ENCODE peak calls at places on chromosomes 2 and 18, in ten cellular contexts. W is left lung; O is neural progenitor cell; A is stomach; N is fibroblast of lung; K is left ventricle myocardium inferior; D is right lobe of liver; G is lung; H is HepG2; L is CD8-positive, alpha-beta T cell. Z is an unnamed sample.

GRCh38 chr2:191030521-191031154 is 16.7 kb upstream of the STAT1 start:
- DNase-seq in W (no peak), O (peak; percentile 67), A (no peak), N (peak; percentile 45), K (no peak), D (no peak), G (no peak), H (peak; percentile 52), L (no peak), Z (no peak)

GRCh38 chr2:38997784-38998183 is 108.1 kb downstream of the ARHGEF33 start:
- DNase-seq in W (no peak), O (no peak), A (no peak), N (peak; percentile 92), K (no peak), D (no peak), G (no peak), H (peak; percentile 14), L (no peak), Z (no peak)

GRCh38 chr2:75464348-75464946 is 96.3 kb downstream of the EVA1A start:
- DNase-seq in W (no peak), O (no peak), A (no peak), N (peak; percentile 28), K (no peak), D (no peak), G (no peak), H (peak; percentile 39), L (no peak), Z (no peak)

GRCh38 chr2:55048514-55048924 is 1.7 kb downstream of the RTN4 start:
- DNase-seq in W (no peak), O (no peak), A (no peak), N (peak; percentile 43), K (no peak), D (no peak), G (peak; percentile 36), H (peak; percentile 58), L (no peak), Z (no peak)

GRCh38 chr18:12290086-12290485 is 18.0 kb upstream of the TUBB6 start:
- DNase-seq in W (no peak), O (no peak), A (no peak), N (no peak), K (no peak), D (no peak), G (no peak), H (no peak), L (no peak), Z (no peak)

GRCh38 chr2:1937066-1937465 is 192.8 kb upstream of the PXDN start:
- DNase-seq in W (no peak), O (no peak), A (no peak), N (no peak), K (no peak), D (no peak), G (no peak), H (no peak), L (no peak), Z (no peak)

GRCh38 chr2:29212009-29212408 is 96.8 kb downstream of the CLIP4 start:
- DNase-seq in W (no peak), O (no peak), A (no peak), N (no peak), K (no peak), D (no peak), G (no peak), H (peak; percentile 39), L (no peak), Z (peak; percentile 8)

GRCh38 chr2:40287201-40287600 is 164.7 kb downstream of the SLC8A1 start:
- DNase-seq in W (no peak), O (no peak), A (no peak), N (peak; percentile 55), K (no peak), D (no peak), G (no peak), H (no peak), L (no peak), Z (no peak)

GRCh38 chr2:59701271-59701994 is 852.0 kb downstream of the BCL11A start:
- DNase-seq in W (no peak), O (no peak), A (no peak), N (no peak), K (no peak), D (no peak), G (no peak), H (no peak), L (no peak), Z (no peak)

GRCh38 chr2:74816540-74817331 is 17.2 kb upstream of the HK2 start:
- DNase-seq in W (no peak), O (peak; percentile 24), A (no peak), N (no peak), K (no peak), D (no peak), G (no peak), H (peak; percentile 92), L (no peak), Z (no peak)

GRCh38 chr2:226795281-226796011 is 4.2 kb downstream of the IRS1 start:
- DNase-seq in W (no peak), O (no peak), A (peak; percentile 30), N (peak; percentile 33), K (no peak), D (no peak), G (no peak), H (no peak), L (no peak), Z (no peak)

GRCh38 chr2:45736757-45737704 is 85.6 kb downstream of the PRKCE start:
- DNase-seq in W (no peak), O (no peak), A (no peak), N (peak; percentile 76), K (no peak), D (no peak), G (no peak), H (no peak), L (no peak), Z (no peak)

GRCh38 chr2:237669129-237669627 is 41.8 kb downstream of the LRRFIP1 start:
- DNase-seq in W (no peak), O (no peak), A (no peak), N (no peak), K (no peak), D (no peak), G (no peak), H (no peak), L (no peak), Z (no peak)

GRCh38 chr18:48791636-48792105 is 159.1 kb downstream of the SMAD7 start:
- DNase-seq in W (peak; percentile 9), O (no peak), A (no peak), N (no peak), K (no peak), D (no peak), G (no peak), H (no peak), L (no peak), Z (peak; percentile 58)

GRCh38 chr2:213476641-213477040 is 192.4 kb downstream of the SPAG16 start:
- DNase-seq in W (no peak), O (no peak), A (no peak), N (peak; percentile 45), K (no peak), D (no peak), G (no peak), H (no peak), L (no peak), Z (no peak)
- TF ChIP-seq CTCF in W (no peak), O (no peak), A (no peak), N (no peak), K (no peak), D (no peak), G (no peak), H (no peak), L (no peak), Z (no peak)

DNA sequence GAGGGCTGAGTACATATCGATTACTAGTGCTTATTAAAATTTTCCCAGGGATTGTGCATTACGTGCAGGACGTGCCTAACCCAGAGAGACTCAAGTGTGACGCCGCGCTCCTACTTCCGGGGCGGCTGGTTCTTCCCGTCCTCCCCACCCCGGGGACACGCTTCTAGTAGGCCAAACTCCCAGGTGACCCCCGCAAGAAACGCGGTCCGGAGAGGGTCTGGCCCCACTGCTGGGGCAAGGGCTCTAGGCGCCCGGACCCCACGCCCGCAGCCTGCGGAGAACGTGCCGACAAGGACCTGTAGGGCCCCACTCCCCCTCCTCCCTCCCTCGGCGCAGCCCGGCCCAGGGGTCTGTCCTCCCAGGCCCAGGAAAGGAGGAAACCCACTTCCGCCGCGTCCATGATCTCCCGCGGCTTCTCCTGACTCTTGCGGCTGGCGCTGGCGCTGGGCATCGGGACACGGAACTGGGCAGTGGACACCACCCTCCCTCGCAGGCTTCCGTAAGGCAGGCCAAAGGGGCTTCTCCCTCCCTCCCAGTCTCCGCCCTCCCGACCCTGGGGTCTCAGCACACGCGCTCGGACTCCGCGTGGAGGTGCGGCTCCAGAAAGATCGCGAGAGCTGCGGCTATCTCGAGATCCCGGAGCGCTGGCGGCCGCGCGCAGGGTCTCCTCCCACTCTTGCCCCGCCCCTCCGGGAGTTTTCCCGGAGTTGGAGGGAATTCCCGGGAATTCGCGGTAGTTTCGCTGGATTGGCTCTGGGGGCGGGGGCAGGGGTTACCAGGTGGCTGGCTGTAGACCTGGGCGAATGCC is at the start of gene DARS1:
- DNase-seq in W (peak; percentile 95), O (peak; percentile 97), A (peak; percentile 91), N (peak; percentile 89), K (peak; percentile 92), D (peak; percentile 97), G (peak; percentile 92), H (peak; percentile 96), L (peak; percentile 58), Z (peak; percentile 95)
- H3K4me1 ChIP-seq in W (peaks cover 42% of the 10 kb centered on the region), O (peaks cover 20% of the 10 kb centered on the region), A (peaks cover 42% of the 10 kb centered on the region), N (no peaks in the 10 kb centered on the region), K (peaks cover 46% of the 10 kb centered on the region), D (no peaks in the 10 kb centered on the region), G (no peaks in the 10 kb centered on the region), H (peaks cover 54% of the 10 kb centered on the region), L (peaks cover 30% of the 10 kb centered on the region), Z (peaks cover 7% of the 10 kb centered on the region)

GRCh38 chr2:174888646-174889271 is 116.4 kb downstream of the CHN1 start:
- DNase-seq in W (no peak), O (no peak), A (no peak), N (peak; percentile 6), K (no peak), D (no peak), G (no peak), H (no peak), L (no peak), Z (no peak)
- TF ChIP-seq CTCF in W (no peak), O (no peak), A (no peak), N (peak; percentile 20), K (no peak), D (no peak), G (no peak), H (no peak), L (no peak), Z (no peak)

GRCh38 chr18:58194028-58194427 is 150.0 kb downstream of the NEDD4L start:
- DNase-seq in W (no peak), O (peak; percentile 63), A (peak; percentile 53), N (no peak), K (no peak), D (no peak), G (no peak), H (no peak), L (no peak), Z (no peak)

GRCh38 chr18:58195278-58195721 is 151.3 kb downstream of the NEDD4L start:
- DNase-seq in W (no peak), O (peak; percentile 41), A (peak; percentile 76), N (no peak), K (no peak), D (peak; percentile 63), G (no peak), H (no peak), L (no peak), Z (no peak)

GRCh38 chr18:58189008-58189407 is 145.0 kb downstream of the NEDD4L start:
- DNase-seq in W (no peak), O (no peak), A (no peak), N (no peak), K (no peak), D (no peak), G (no peak), H (no peak), L (no peak), Z (no peak)

GRCh38 chr18:58192519-58192918 is 148.5 kb downstream of the NEDD4L start:
- DNase-seq in W (no peak), O (no peak), A (no peak), N (no peak), K (no peak), D (no peak), G (no peak), H (no peak), L (no peak), Z (no peak)

GRCh38 chr18:58190842-58191530 is 147.0 kb downstream of the NEDD4L start:
- DNase-seq in W (no peak), O (no peak), A (no peak), N (no peak), K (no peak), D (no peak), G (no peak), H (no peak), L (no peak), Z (no peak)
- H3K4me1 ChIP-seq in W (peaks cover 20% of the 10 kb centered on the region), O (peaks cover 22% of the 10 kb centered on the region), A (peaks cover 40% of the 10 kb centered on the region), N (peaks cover 3% of the 10 kb centered on the region), K (peaks cover 49% of the 10 kb centered on the region), D (no peaks in the 10 kb centered on the region), G (peaks cover 2% of the 10 kb centered on the region), H (peaks cover 26% of the 10 kb centered on the region), L (peaks cover 7% of the 10 kb centered on the region), Z (no peaks in the 10 kb centered on the region)

Z was measured in ascending aorta.